ENCODE peak calls at places on chromosome 14, in ten cellular contexts. A is stromal cell of bone marrow; D is NCI-H345; H is stimulated activated CD4-positive, alpha-beta T cell treated with anti-CD3 and anti-CD28 coated beads, Interleukin-1b, Interleukin-23, amount 100 ng/mL, for 4 hours; Y is fibroblast of the aortic adventitia; Q is GDM1; T is choroid plexus epithelial cell; N is naive thymus-derived CD8-positive, alpha-beta T cell; P is NCI-H1092; V is M059J. F is an unnamed sample.

GRCh38 chr14:101843665-101844064 is 82.2 kb downstream of the PPP2R5C start:
- DNase-seq in A (no peak), D (no peak), H (no peak), Y (no peak), Q (no peak), T (peak; percentile 25), N (no peak), P (no peak), V (no peak), F (no peak)

GRCh38 chr14:86781111-86781510 is 1211.9 kb downstream of the GALC start:
- DNase-seq in A (no peak), D (no peak), H (no peak), Y (no peak), Q (no peak), T (no peak), N (no peak), P (no peak), V (no peak), F (no peak)

GRCh38 chr14:56160058-56160457 is 41.8 kb downstream of the PELI2 start:
- DNase-seq in A (no peak), D (no peak), H (no peak), Y (no peak), Q (no peak), T (no peak), N (no peak), P (no peak), V (no peak), F (no peak)

GRCh38 chr14:58555647-58556046 is 82.1 kb upstream of the DACT1 start:
- DNase-seq in A (no peak), D (no peak), H (no peak), Y (no peak), Q (no peak), T (no peak), N (no peak), P (no peak), V (no peak), F (no peak)

GRCh38 chr14:33714527-33715222 is 236.2 kb downstream of the EGLN3 start:
- DNase-seq in A (peak; percentile 28), D (no peak), H (no peak), Y (peak; percentile 46), Q (no peak), T (no peak), N (no peak), P (no peak), V (peak; percentile 83), F (no peak)

GRCh38 chr14:23613242-23614070 is 22.7 kb upstream of the DHRS2 start:
- DNase-seq in A (no peak), D (no peak), H (no peak), Y (no peak), Q (no peak), T (no peak), N (no peak), P (no peak), V (no peak), F (no peak)

GRCh38 chr14:31261859-31262739 is 54.5 kb upstream of the HECTD1 start:
- DNase-seq in A (peak; percentile 52), D (no peak), H (no peak), Y (peak; percentile 75), Q (no peak), T (peak; percentile 80), N (no peak), P (peak; percentile 68), V (peak; percentile 62), F (no peak)

GRCh38 chr14:74514471-74514932 is 20.9 kb downstream of the ISCA2 start:
- DNase-seq in A (peak; percentile 90), D (no peak), H (no peak), Y (peak; percentile 68), Q (no peak), T (peak; percentile 89), N (no peak), P (no peak), V (peak; percentile 93), F (no peak)

GRCh38 chr14:30656190-30656632 is 34.1 kb downstream of the SCFD1 start:
- DNase-seq in A (peak; percentile 9), D (peak; percentile 0), H (no peak), Y (peak; percentile 38), Q (no peak), T (peak; percentile 56), N (peak; percentile 8), P (peak; percentile 29), V (peak; percentile 26), F (no peak)

GRCh38 chr14:78240567-78240966 is 70.4 kb downstream of the NRXN3 start:
- DNase-seq in A (no peak), D (peak; percentile 16), H (no peak), Y (no peak), Q (no peak), T (no peak), N (no peak), P (no peak), V (no peak), F (no peak)

GRCh38 chr14:20706657-20707355 is 18.2 kb downstream of the ANG start:
- DNase-seq in A (no peak), D (no peak), H (no peak), Y (no peak), Q (no peak), T (peak; percentile 8), N (no peak), P (no peak), V (no peak), F (no peak)

GRCh38 chr14:24960816-24961215 is 89.1 kb downstream of the STXBP6 start:
- DNase-seq in A (peak; percentile 58), D (no peak), H (no peak), Y (peak; percentile 73), Q (no peak), T (peak; percentile 33), N (no peak), P (no peak), V (no peak), F (no peak)

GRCh38 chr14:89137514-89138163 is 279.4 kb downstream of the FOXN3 start:
- DNase-seq in A (peak; percentile 96), D (no peak), H (no peak), Y (peak; percentile 95), Q (no peak), T (peak; percentile 77), N (no peak), P (no peak), V (peak; percentile 96), F (peak; percentile 55)

GRCh38 chr14:74737753-74738325 is 24.9 kb downstream of the FCF1 start:
- DNase-seq in A (peak; percentile 58), D (no peak), H (no peak), Y (no peak), Q (no peak), T (peak; percentile 19), N (no peak), P (no peak), V (peak; percentile 69), F (no peak)